ENCODE peak calls at places on chromosomes 7 and 10, in eight cellular contexts. O, H, K, Z, C, F, Q and I are unnamed samples.

GRCh38 chr7:127652333-127653248 is 597 bp downstream of the SND1 start:
- DNase-seq in O (no peak), H (no peak), K (peak; percentile 35), Z (peak; percentile 34), C (no peak), F (no peak), Q (no peak), I (no peak)

GRCh38 chr7:140004672-140005071 is 58.1 kb downstream of the PARP12 start:
- DNase-seq in O (no peak), H (no peak), K (no peak), Z (no peak), C (no peak), F (no peak), Q (no peak), I (peak; percentile 29)

GRCh38 chr10:119602241-119603095 is 5.7 kb upstream of the TIAL1 start:
- DNase-seq in O (peak; percentile 68), H (peak; percentile 59), K (peak; percentile 49), Z (peak; percentile 46), C (no peak), F (peak; percentile 52), Q (peak; percentile 34), I (peak; percentile 55)

GRCh38 chr7:87341441-87341840 is 4.0 kb upstream of the CROT start:
- DNase-seq in O (peak; percentile 26), H (no peak), K (no peak), Z (no peak), C (no peak), F (no peak), Q (no peak), I (no peak)

GRCh38 chr10:52316005-52316404 is 1.9 kb downstream of the DKK1 start:
- DNase-seq in O (no peak), H (no peak), K (no peak), Z (no peak), C (no peak), F (no peak), Q (no peak), I (no peak)

GRCh38 chr7:15821484-15822122 is 135.1 kb upstream of the MEOX2 start:
- DNase-seq in O (no peak), H (no peak), K (no peak), Z (no peak), C (no peak), F (no peak), Q (no peak), I (no peak)

GRCh38 chr7:11911900-11912299 is 79.9 kb upstream of the THSD7A start:
- DNase-seq in O (no peak), H (no peak), K (no peak), Z (no peak), C (no peak), F (no peak), Q (no peak), I (no peak)

GRCh38 chr7:38574121-38574520 is 57.1 kb downstream of the AMPH start:
- DNase-seq in O (no peak), H (no peak), K (no peak), Z (no peak), C (no peak), F (no peak), Q (no peak), I (no peak)

GRCh38 chr10:20515654-20516053 is 381.5 kb downstream of the NEBL start:
- DNase-seq in O (no peak), H (no peak), K (no peak), Z (no peak), C (no peak), F (no peak), Q (no peak), I (no peak)

GRCh38 chr7:122885583-122886356 is 490 bp downstream of the CADPS2 start:
- DNase-seq in O (no peak), H (no peak), K (peak; percentile 80), Z (peak; percentile 10), C (peak; percentile 6), F (peak; percentile 69), Q (no peak), I (peak; percentile 50)

GRCh38 chr7:47568569-47568968 is 13.3 kb downstream of the TNS3 start:
- DNase-seq in O (no peak), H (no peak), K (no peak), Z (no peak), C (no peak), F (no peak), Q (no peak), I (no peak)

GRCh38 chr10:15419279-15419874 is 48.3 kb upstream of the FAM171A1 start:
- DNase-seq in O (peak; percentile 52), H (no peak), K (peak; percentile 64), Z (no peak), C (no peak), F (no peak), Q (no peak), I (no peak)